ENCODE peak calls at places on chromosomes 1 and 21, in six cellular contexts. One of them, this sample, is unnamed.

GRCh38 chr1:162139398-162139685 is 69.9 kb downstream of the NOS1AP start:
- DNase-seq in fibroblast of lung: no peak
- DNase-seq in cardiac muscle cell: no peak
- DNase-seq in tibial artery: no peak
- DNase-seq in tibial nerve: no peak
- DNase-seq in AG04450: no peak
- DNase-seq in this sample: no peak

GRCh38 chr21:27196651-27197050 is 229.8 kb upstream of the ADAMTS5 start:
- DNase-seq in fibroblast of lung: no peak
- DNase-seq in cardiac muscle cell: no peak
- DNase-seq in tibial artery: no peak
- DNase-seq in tibial nerve: no peak
- DNase-seq in AG04450: no peak
- DNase-seq in this sample: no peak

GRCh38 chr1:27145934-27146354 is 9.0 kb downstream of the SLC9A1 start:
- DNase-seq in fibroblast of lung: peak
- DNase-seq in cardiac muscle cell: peak
- DNase-seq in tibial artery: peak
- DNase-seq in tibial nerve: no peak
- DNase-seq in AG04450: peak
- DNase-seq in this sample: peak

GRCh38 chr1:47478090-47478489 is 40.2 kb downstream of the FOXD2 start:
- DNase-seq in fibroblast of lung: no peak
- DNase-seq in cardiac muscle cell: peak
- DNase-seq in tibial artery: peak
- DNase-seq in tibial nerve: peak
- DNase-seq in AG04450: no peak
- DNase-seq in this sample: peak

GRCh38 chr1:36203554-36204346 is 20.5 kb upstream of the THRAP3 start:
- DNase-seq in fibroblast of lung: peak
- DNase-seq in cardiac muscle cell: peak
- DNase-seq in tibial artery: peak
- DNase-seq in tibial nerve: peak
- DNase-seq in AG04450: no peak
- DNase-seq in this sample: no peak

GRCh38 chr1:225535280-225535679 is 107.4 kb upstream of the LBR start:
- DNase-seq in fibroblast of lung: no peak
- DNase-seq in cardiac muscle cell: no peak
- DNase-seq in tibial artery: no peak
- DNase-seq in tibial nerve: no peak
- DNase-seq in AG04450: no peak
- DNase-seq in this sample: no peak

GRCh38 chr1:19635646-19636045 is 8.5 kb upstream of the NBL1 start:
- DNase-seq in fibroblast of lung: peak
- DNase-seq in cardiac muscle cell: no peak
- DNase-seq in tibial artery: no peak
- DNase-seq in tibial nerve: no peak
- DNase-seq in AG04450: no peak
- DNase-seq in this sample: no peak

GRCh38 chr1:221706862-221707582 is 34.9 kb downstream of the DUSP10 start:
- DNase-seq in fibroblast of lung: no peak
- DNase-seq in cardiac muscle cell: no peak
- DNase-seq in tibial artery: no peak
- DNase-seq in tibial nerve: no peak
- DNase-seq in AG04450: no peak
- DNase-seq in this sample: no peak

GRCh38 chr1:205804605-205805004 is 8.4 kb downstream of the SLC41A1 start:
- DNase-seq in fibroblast of lung: no peak
- DNase-seq in cardiac muscle cell: no peak
- DNase-seq in tibial artery: no peak
- DNase-seq in tibial nerve: no peak
- DNase-seq in AG04450: no peak
- DNase-seq in this sample: no peak

GRCh38 chr1:229296541-229296941 is 25.6 kb downstream of the RAB4A start:
- DNase-seq in fibroblast of lung: peak
- DNase-seq in cardiac muscle cell: peak
- DNase-seq in tibial artery: no peak
- DNase-seq in tibial nerve: no peak
- DNase-seq in AG04450: peak
- DNase-seq in this sample: peak

GRCh38 chr1:52400131-52400530 is 4.1 kb downstream of the ORC1 start:
- DNase-seq in fibroblast of lung: no peak
- DNase-seq in cardiac muscle cell: no peak
- DNase-seq in tibial artery: no peak
- DNase-seq in tibial nerve: no peak
- DNase-seq in AG04450: no peak
- DNase-seq in this sample: no peak

GRCh38 chr1:170657275-170657853 is 6.6 kb upstream of the PRRX1 start:
- DNase-seq in fibroblast of lung: no peak
- DNase-seq in cardiac muscle cell: no peak
- DNase-seq in tibial artery: no peak
- DNase-seq in tibial nerve: no peak
- DNase-seq in AG04450: no peak
- DNase-seq in this sample: no peak

GRCh38 chr21:43825936-43826622 is 36.7 kb downstream of the RRP1 start:
- DNase-seq in fibroblast of lung: peak
- DNase-seq in cardiac muscle cell: no peak
- DNase-seq in tibial artery: no peak
- DNase-seq in tibial nerve: no peak
- DNase-seq in AG04450: no peak
- DNase-seq in this sample: no peak

GRCh38 chr1:41486053-41486891 is 1.8 kb upstream of the EDN2 start:
- DNase-seq in fibroblast of lung: peak
- DNase-seq in cardiac muscle cell: peak
- DNase-seq in tibial artery: no peak
- DNase-seq in tibial nerve: no peak
- DNase-seq in AG04450: no peak
- DNase-seq in this sample: no peak

GRCh38 chr1:24929876-24930702 is at the start of gene RUNX3:
- DNase-seq in fibroblast of lung: no peak
- DNase-seq in cardiac muscle cell: no peak
- DNase-seq in tibial artery: peak
- DNase-seq in tibial nerve: no peak
- DNase-seq in AG04450: no peak
- DNase-seq in this sample: no peak

GRCh38 chr21:36784942-36785341 is 86.0 kb downstream of the SIM2 start:
- DNase-seq in fibroblast of lung: no peak
- DNase-seq in cardiac muscle cell: no peak
- DNase-seq in tibial artery: no peak
- DNase-seq in tibial nerve: no peak
- DNase-seq in AG04450: no peak
- DNase-seq in this sample: peak

GRCh38 chr1:95195046-95195445 is 39.0 kb upstream of the RWDD3 start:
- DNase-seq in fibroblast of lung: no peak
- DNase-seq in cardiac muscle cell: no peak
- DNase-seq in tibial artery: no peak
- DNase-seq in tibial nerve: no peak
- DNase-seq in AG04450: no peak
- DNase-seq in this sample: no peak

GRCh38 chr1:107648071-107648470 is 316.9 kb downstream of the VAV3 start:
- DNase-seq in fibroblast of lung: peak
- DNase-seq in cardiac muscle cell: peak
- DNase-seq in tibial artery: no peak
- DNase-seq in tibial nerve: no peak
- DNase-seq in AG04450: no peak
- DNase-seq in this sample: peak

GRCh38 chr21:35508389-35508888 is 459.3 kb upstream of the RUNX1 start:
- DNase-seq in fibroblast of lung: peak
- DNase-seq in cardiac muscle cell: peak
- DNase-seq in tibial artery: peak
- DNase-seq in tibial nerve: peak
- DNase-seq in AG04450: peak
- DNase-seq in this sample: no peak

GRCh38 chr1:204714194-204714860 is 28.8 kb upstream of the LRRN2 start:
- DNase-seq in fibroblast of lung: no peak
- DNase-seq in cardiac muscle cell: no peak
- DNase-seq in tibial artery: no peak
- DNase-seq in tibial nerve: no peak
- DNase-seq in AG04450: no peak
- DNase-seq in this sample: no peak

GRCh38 chr1:4796999-4797375 is 142.6 kb downstream of the AJAP1 start:
- DNase-seq in fibroblast of lung: no peak
- DNase-seq in cardiac muscle cell: no peak
- DNase-seq in tibial artery: no peak
- DNase-seq in tibial nerve: no peak
- DNase-seq in AG04450: no peak
- DNase-seq in this sample: no peak

GRCh38 chr21:17782051-17782450 is 37.1 kb downstream of the C21orf91 start:
- DNase-seq in fibroblast of lung: no peak
- DNase-seq in cardiac muscle cell: no peak
- DNase-seq in tibial artery: no peak
- DNase-seq in tibial nerve: no peak
- DNase-seq in AG04450: no peak
- DNase-seq in this sample: no peak

GRCh38 chr21:17780539-17780938 is 38.6 kb downstream of the C21orf91 start:
- DNase-seq in fibroblast of lung: peak
- DNase-seq in cardiac muscle cell: no peak
- DNase-seq in tibial artery: no peak
- DNase-seq in tibial nerve: no peak
- DNase-seq in AG04450: no peak
- DNase-seq in this sample: no peak

GRCh38 chr21:17781524-17781923 is 37.6 kb downstream of the C21orf91 start:
- DNase-seq in fibroblast of lung: no peak
- DNase-seq in cardiac muscle cell: no peak
- DNase-seq in tibial artery: no peak
- DNase-seq in tibial nerve: no peak
- DNase-seq in AG04450: no peak
- DNase-seq in this sample: no peak

GRCh38 chr21:17777321-17777720 is 41.8 kb downstream of the C21orf91 start:
- DNase-seq in fibroblast of lung: peak
- DNase-seq in cardiac muscle cell: no peak
- DNase-seq in tibial artery: no peak
- DNase-seq in tibial nerve: no peak
- DNase-seq in AG04450: no peak
- DNase-seq in this sample: no peak

GRCh38 chr21:17779486-17779885 is 39.7 kb downstream of the C21orf91 start:
- DNase-seq in fibroblast of lung: no peak
- DNase-seq in cardiac muscle cell: no peak
- DNase-seq in tibial artery: no peak
- DNase-seq in tibial nerve: no peak
- DNase-seq in AG04450: no peak
- DNase-seq in this sample: no peak
- TF ChIP-seq CTCF in fibroblast of lung: no peak
- TF ChIP-seq CTCF in cardiac muscle cell: no peak
- TF ChIP-seq CTCF in tibial artery: no peak
- TF ChIP-seq CTCF in tibial nerve: no peak
- TF ChIP-seq CTCF in AG04450: no peak
- TF ChIP-seq CTCF in this sample: no peak

GRCh38 chr1:109819365-109819764 is 55.6 kb upstream of the EPS8L3 start:
- DNase-seq in fibroblast of lung: no peak
- DNase-seq in cardiac muscle cell: no peak
- DNase-seq in tibial artery: no peak
- DNase-seq in tibial nerve: no peak
- DNase-seq in AG04450: no peak
- DNase-seq in this sample: no peak

GRCh38 chr1:109817881-109818280 is 54.2 kb upstream of the EPS8L3 start:
- DNase-seq in fibroblast of lung: no peak
- DNase-seq in cardiac muscle cell: no peak
- DNase-seq in tibial artery: no peak
- DNase-seq in tibial nerve: no peak
- DNase-seq in AG04450: no peak
- DNase-seq in this sample: no peak

GRCh38 chr1:109819906-109820305 is 56.2 kb upstream of the EPS8L3 start:
- DNase-seq in fibroblast of lung: no peak
- DNase-seq in cardiac muscle cell: no peak
- DNase-seq in tibial artery: no peak
- DNase-seq in tibial nerve: no peak
- DNase-seq in AG04450: no peak
- DNase-seq in this sample: no peak

GRCh38 chr1:109816975-109817535 is 53.3 kb upstream of the EPS8L3 start:
- DNase-seq in fibroblast of lung: no peak
- DNase-seq in cardiac muscle cell: no peak
- DNase-seq in tibial artery: no peak
- DNase-seq in tibial nerve: no peak
- DNase-seq in AG04450: no peak
- DNase-seq in this sample: no peak

GRCh38 chr1:109818351-109819325 is 54.9 kb upstream of the EPS8L3 start:
- DNase-seq in fibroblast of lung: no peak
- DNase-seq in cardiac muscle cell: peak
- DNase-seq in tibial artery: no peak
- DNase-seq in tibial nerve: no peak
- DNase-seq in AG04450: no peak
- DNase-seq in this sample: no peak
- H3K27ac ChIP-seq in fibroblast of lung: no peak
- H3K27ac ChIP-seq in cardiac muscle cell: no peak
- H3K27ac ChIP-seq in tibial artery: peak
- H3K27ac ChIP-seq in tibial nerve: no peak
- H3K27ac ChIP-seq in AG04450: no peak
- H3K27ac ChIP-seq in this sample: no peak

DNA sequence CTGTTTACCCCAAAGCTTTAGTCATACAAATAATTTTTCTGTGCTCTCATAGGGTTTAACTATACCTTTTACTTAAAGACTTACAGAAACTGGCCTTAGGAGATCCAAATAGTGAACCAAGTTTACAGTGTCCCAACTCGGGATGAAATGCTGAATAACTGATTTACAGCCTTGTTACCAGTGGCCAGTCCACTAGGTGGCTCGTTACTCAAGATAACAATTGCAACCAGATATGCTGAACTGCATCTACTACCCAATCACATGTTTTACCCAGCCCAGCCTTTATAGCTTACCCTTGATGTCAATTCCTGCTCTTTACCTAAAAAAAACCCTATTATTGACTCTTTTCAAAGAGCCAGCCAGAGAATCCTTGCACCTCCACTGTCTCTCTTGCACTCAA is 1148.8 kb upstream of the ADGRL4 start:
- DNase-seq in fibroblast of lung: no peak
- DNase-seq in cardiac muscle cell: peak
- DNase-seq in tibial artery: no peak
- DNase-seq in tibial nerve: no peak
- DNase-seq in AG04450: no peak
- DNase-seq in this sample: peak
- TF ChIP-seq CTCF in fibroblast of lung: no peak
- TF ChIP-seq CTCF in cardiac muscle cell: no peak
- TF ChIP-seq CTCF in tibial artery: no peak
- TF ChIP-seq CTCF in tibial nerve: no peak
- TF ChIP-seq CTCF in AG04450: peak
- TF ChIP-seq CTCF in this sample: no peak

DNA sequence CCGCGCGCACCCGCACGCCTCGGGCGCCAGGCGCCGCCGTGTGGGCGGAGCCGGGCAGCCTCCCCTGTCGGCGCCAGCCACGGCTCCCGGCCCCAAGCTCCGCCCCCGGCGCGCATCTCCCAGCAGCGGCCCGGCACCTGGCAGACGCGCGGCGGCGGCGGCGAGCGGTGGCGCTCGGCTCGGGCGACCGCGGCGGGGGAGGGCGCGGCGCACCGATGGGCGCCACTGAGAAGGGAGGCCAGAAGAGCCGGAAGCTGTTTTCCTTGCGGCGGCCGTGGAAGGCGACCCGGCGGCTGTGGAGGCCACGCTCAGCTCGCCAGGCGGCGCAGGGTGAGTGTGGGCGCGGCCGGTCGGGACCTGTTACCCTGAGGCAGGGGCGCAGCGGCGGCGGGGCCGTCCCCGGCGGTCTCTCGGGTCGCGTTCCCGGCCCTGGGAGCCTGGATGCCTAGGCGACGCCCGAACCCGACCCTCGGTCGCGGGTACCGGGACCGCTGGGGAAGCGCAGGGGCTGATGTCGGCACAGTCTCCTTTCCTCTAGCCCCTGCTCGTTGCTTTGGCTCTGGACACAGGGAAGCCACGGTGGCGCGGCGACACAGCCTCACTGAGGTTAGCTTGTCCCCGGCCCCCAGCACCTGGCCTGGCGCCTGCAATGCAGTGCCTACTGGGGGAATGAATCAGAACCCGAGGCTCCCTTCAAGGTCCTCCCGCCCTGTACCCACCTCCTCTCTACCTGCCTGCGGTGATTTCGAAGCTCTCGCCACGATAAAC is 54.8 kb upstream of the DNAJC6 start:
- DNase-seq in fibroblast of lung: peak
- DNase-seq in cardiac muscle cell: peak
- DNase-seq in tibial artery: peak
- DNase-seq in tibial nerve: peak
- DNase-seq in AG04450: no peak
- DNase-seq in this sample: peak
- H3K27ac ChIP-seq in fibroblast of lung: no peak
- H3K27ac ChIP-seq in cardiac muscle cell: peak
- H3K27ac ChIP-seq in tibial artery: peak
- H3K27ac ChIP-seq in tibial nerve: peak
- H3K27ac ChIP-seq in AG04450: no peak
- H3K27ac ChIP-seq in this sample: no peak

This sample was measured in RWPE1.